ENCODE peak calls at places on chromosomes 13 and 19, in seven cellular contexts. I is body of pancreas, M is tibial nerve, A is stomach, Y is heart left ventricle, C is ovary, Z is IMR-90. V is an unnamed sample.

GRCh38 chr19:15316498-15316897 is 15.8 kb downstream of the BRD4 start:
- DNase-seq in I (no peak), M (no peak), A (no peak), Y (no peak), C (no peak), Z (peak; percentile 80), V (no peak)

GRCh38 chr13:49292742-49293498 is 45.2 kb downstream of the CDADC1 start:
- DNase-seq in I (peak; percentile 52), M (peak; percentile 55), A (peak; percentile 41), Y (peak; percentile 71), C (peak; percentile 84), Z (peak; percentile 96), V (no peak)

GRCh38 chr19:33194884-33195710 is 967 bp downstream of the LRP3 start:
- DNase-seq in I (peak; percentile 48), M (no peak), A (peak; percentile 34), Y (peak; percentile 65), C (peak; percentile 85), Z (peak; percentile 48), V (no peak)

GRCh38 chr13:30832845-30833332 is 73.2 kb upstream of the MEDAG start:
- DNase-seq in I (peak; percentile 94), M (no peak), A (peak; percentile 88), Y (peak; percentile 72), C (peak; percentile 56), Z (no peak), V (no peak)

GRCh38 chr13:108494991-108495661 is 134.3 kb upstream of the MYO16 start:
- DNase-seq in I (no peak), M (no peak), A (no peak), Y (no peak), C (no peak), Z (no peak), V (no peak)

GRCh38 chr19:53057904-53058579 is 13.5 kb downstream of the ERVV-2 start:
- DNase-seq in I (peak; percentile 62), M (no peak), A (no peak), Y (no peak), C (peak; percentile 46), Z (no peak), V (no peak)

GRCh38 chr19:28887920-28888618 is 324.9 kb downstream of the UQCRFS1 start:
- DNase-seq in I (no peak), M (no peak), A (no peak), Y (peak; percentile 71), C (no peak), Z (no peak), V (no peak)

GRCh38 chr13:25819856-25820530 is 231.8 kb downstream of the SHISA2 start:
- DNase-seq in I (peak; percentile 28), M (no peak), A (no peak), Y (no peak), C (no peak), Z (no peak), V (no peak)

GRCh38 chr19:17255150-17255621 is 9.4 kb downstream of the USHBP1 start:
- DNase-seq in I (peak; percentile 79), M (no peak), A (no peak), Y (no peak), C (no peak), Z (no peak), V (no peak)

GRCh38 chr13:44837250-44837649 is 152.0 kb downstream of the NUFIP1 start:
- DNase-seq in I (no peak), M (no peak), A (no peak), Y (no peak), C (no peak), Z (peak; percentile 78), V (no peak)

GRCh38 chr19:32749361-32749760 is 29.8 kb downstream of the TDRD12 start:
- DNase-seq in I (no peak), M (no peak), A (no peak), Y (no peak), C (no peak), Z (no peak), V (no peak)

GRCh38 chr13:96119921-96120320 is 30.0 kb downstream of the HS6ST3 start:
- DNase-seq in I (no peak), M (no peak), A (no peak), Y (no peak), C (no peak), Z (no peak), V (no peak)

GRCh38 chr19:12117203-12117970 is 22.8 kb downstream of the ZNF20 start:
- DNase-seq in I (no peak), M (no peak), A (no peak), Y (no peak), C (no peak), Z (no peak), V (no peak)

GRCh38 chr13:84366484-84366883 is 484.2 kb upstream of the SLITRK1 start:
- DNase-seq in I (no peak), M (no peak), A (no peak), Y (no peak), C (no peak), Z (peak; percentile 7), V (no peak)

GRCh38 chr13:92463134-92463533 is 763.5 kb upstream of the GPC6 start:
- DNase-seq in I (peak; percentile 57), M (no peak), A (no peak), Y (no peak), C (no peak), Z (no peak), V (no peak)

GRCh38 chr19:14361824-14362223 is 19.4 kb upstream of the ADGRE5 start:
- DNase-seq in I (no peak), M (no peak), A (no peak), Y (no peak), C (no peak), Z (no peak), V (no peak)

GRCh38 chr13:38348890-38349289 is 761 bp upstream of the UFM1 start:
- DNase-seq in I (no peak), M (no peak), A (no peak), Y (no peak), C (no peak), Z (peak; percentile 40), V (no peak)

GRCh38 chr13:111216166-111216960 is 101.3 kb downstream of the ARHGEF7 start:
- DNase-seq in I (peak; percentile 62), M (peak; percentile 51), A (peak; percentile 39), Y (no peak), C (peak; percentile 59), Z (peak; percentile 27), V (no peak)

GRCh38 chr19:17848598-17849292 is 963 bp upstream of the JAK3 start:
- DNase-seq in I (no peak), M (no peak), A (no peak), Y (no peak), C (no peak), Z (no peak), V (no peak)

GRCh38 chr13:97568850-97569249 is 134.9 kb downstream of the RAP2A start:
- DNase-seq in I (peak; percentile 53), M (no peak), A (peak; percentile 34), Y (peak; percentile 54), C (no peak), Z (no peak), V (no peak)

GRCh38 chr13:43663474-43664090 is 123.2 kb downstream of the ENOX1 start:
- DNase-seq in I (no peak), M (no peak), A (no peak), Y (no peak), C (no peak), Z (peak; percentile 73), V (no peak)

GRCh38 chr13:79185580-79185979 is 220.5 kb downstream of the RBM26 start:
- DNase-seq in I (no peak), M (no peak), A (no peak), Y (no peak), C (no peak), Z (no peak), V (no peak)

GRCh38 chr13:79194727-79195126 is 211.3 kb downstream of the RBM26 start:
- DNase-seq in I (no peak), M (no peak), A (no peak), Y (no peak), C (no peak), Z (no peak), V (no peak)

GRCh38 chr13:79187917-79188699 is 217.9 kb downstream of the RBM26 start:
- DNase-seq in I (no peak), M (no peak), A (no peak), Y (no peak), C (no peak), Z (no peak), V (no peak)

GRCh38 chr13:79194272-79194671 is 211.8 kb downstream of the RBM26 start:
- DNase-seq in I (no peak), M (no peak), A (no peak), Y (no peak), C (no peak), Z (no peak), V (no peak)

DNA sequence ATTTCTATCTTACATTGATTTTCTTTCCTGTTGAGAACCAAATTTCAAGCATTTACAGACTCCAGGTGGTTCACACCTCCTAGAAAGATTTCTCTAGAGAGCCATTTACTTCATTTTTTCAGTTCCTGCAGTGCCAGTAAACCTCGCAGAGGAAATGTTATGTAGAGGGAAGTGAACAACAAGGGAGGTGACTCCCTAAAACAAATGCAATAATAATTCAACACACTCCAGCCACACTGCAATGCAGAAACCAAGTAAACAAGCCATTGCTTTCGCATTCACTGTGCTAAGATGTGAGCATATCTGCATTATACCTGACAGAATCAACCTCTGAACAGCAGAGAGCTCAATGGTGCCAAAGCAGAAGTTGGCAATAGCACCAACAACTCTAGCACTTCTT is 215.1 kb downstream of the RBM26 start:
- DNase-seq in I (no peak), M (no peak), A (no peak), Y (no peak), C (no peak), Z (no peak), V (no peak)
- H3K27ac ChIP-seq in I (no peak overlapping the region), M (no peak overlapping the region), A (no peak overlapping the region), Y (no peak overlapping the region), C (no peak overlapping the region), Z (no peak overlapping the region), V (no peak overlapping the region)

GRCh38 chr19:48364564-48365363 is 597 bp downstream of the SYNGR4 start:
- DNase-seq in I (no peak), M (no peak), A (no peak), Y (no peak), C (peak; percentile 64), Z (no peak), V (no peak)
- TF ChIP-seq CTCF in I (no peak), M (no peak), A (no peak), Y (no peak), C (no peak), Z (no peak), V (no peak)

DNA sequence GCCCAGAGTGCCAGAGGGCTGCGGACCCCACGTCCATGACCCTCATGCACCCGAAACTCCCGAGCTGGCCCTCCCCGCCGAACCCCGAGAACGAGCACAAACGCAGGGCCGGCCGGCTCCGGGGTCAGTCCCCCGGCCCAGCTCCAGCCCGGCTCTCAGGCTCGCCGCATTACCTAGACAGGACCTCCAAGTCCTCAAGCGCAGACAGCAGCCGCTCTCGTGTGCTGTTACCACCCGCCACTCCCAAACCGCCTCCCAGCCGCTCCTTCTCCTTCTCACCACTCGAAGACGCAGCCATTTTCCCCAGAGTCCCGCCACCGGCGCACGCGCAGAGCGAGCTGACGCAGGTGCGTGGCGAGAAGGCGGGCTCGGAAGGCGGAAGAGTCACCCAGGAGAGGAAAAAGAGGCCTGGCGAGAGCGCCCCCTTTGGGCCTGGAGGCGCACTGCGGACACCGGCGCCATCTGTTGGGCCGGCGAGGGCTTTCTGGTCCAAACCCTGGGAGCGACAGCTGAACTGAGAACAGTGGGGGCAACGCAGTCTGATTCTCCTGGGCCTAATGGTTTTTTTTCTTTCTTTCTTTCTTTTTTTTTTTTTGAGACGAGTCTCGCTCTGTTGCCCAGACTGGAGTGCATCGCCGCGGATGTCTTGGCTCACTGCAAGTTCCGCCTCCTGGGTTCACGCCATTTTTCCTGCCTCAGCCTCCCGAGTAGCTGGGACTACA is at the start of gene MED4:
- DNase-seq in I (peak; percentile 95), M (peak; percentile 96), A (peak; percentile 96), Y (peak; percentile 98), C (peak; percentile 98), Z (peak; percentile 91), V (peak; percentile 93)
- TF ChIP-seq POLR2A in I (peak; percentile 48), M (peak; percentile 89), A (no peak), Y (peak; percentile 77), C (peak; percentile 80), Z (peak; percentile 94), V (no peak)

GRCh38 chr13:99546878-99547277 is 45.6 kb downstream of the TM9SF2 start:
- DNase-seq in I (no peak), M (no peak), A (no peak), Y (no peak), C (no peak), Z (no peak), V (no peak)
- H3K27ac ChIP-seq in I (no peak overlapping the region), M (no peak overlapping the region), A (no peak overlapping the region), Y (no peak overlapping the region), C (no peak overlapping the region), Z (no peak overlapping the region), V (no peak overlapping the region)

V was measured in vagina.